ENCODE peak calls at places on chromosomes 1 and 21, in seven cellular contexts. One of them, this sample, is unnamed.
A peak's percentile ranks its signal among the peaks of the same experiment; 100 is the strongest.

GRCh38 chr1:174883361-174883760 is 116.4 kb upstream of the CACYBP start:
- DNase-seq in breast epithelium: no peak
- DNase-seq in stomach: no peak
- DNase-seq in transverse colon: no peak
- DNase-seq in endothelial cell of umbilical vein: peak; percentile 7
- DNase-seq in upper lobe of left lung: no peak
- DNase-seq in spleen: no peak
- DNase-seq in this sample: no peak

GRCh38 chr21:41180752-41181151 is 12.8 kb downstream of the BACE2 start:
- DNase-seq in breast epithelium: no peak
- DNase-seq in stomach: no peak
- DNase-seq in transverse colon: no peak
- DNase-seq in endothelial cell of umbilical vein: no peak
- DNase-seq in upper lobe of left lung: no peak
- DNase-seq in spleen: no peak
- DNase-seq in this sample: no peak

GRCh38 chr1:154328318-154329151 is 3.2 kb downstream of the ATP8B2 start:
- DNase-seq in breast epithelium: peak; percentile 83
- DNase-seq in stomach: peak; percentile 84
- DNase-seq in transverse colon: peak; percentile 89
- DNase-seq in endothelial cell of umbilical vein: peak; percentile 83
- DNase-seq in upper lobe of left lung: peak; percentile 89
- DNase-seq in spleen: peak; percentile 97
- DNase-seq in this sample: peak; percentile 94

GRCh38 chr21:15797577-15798363 is 68.0 kb downstream of the USP25 start:
- DNase-seq in breast epithelium: no peak
- DNase-seq in stomach: no peak
- DNase-seq in transverse colon: no peak
- DNase-seq in endothelial cell of umbilical vein: no peak
- DNase-seq in upper lobe of left lung: no peak
- DNase-seq in spleen: no peak
- DNase-seq in this sample: no peak

GRCh38 chr1:200673952-200674823 is 4.5 kb upstream of the DDX59 start:
- DNase-seq in breast epithelium: no peak
- DNase-seq in stomach: no peak
- DNase-seq in transverse colon: no peak
- DNase-seq in endothelial cell of umbilical vein: no peak
- DNase-seq in upper lobe of left lung: no peak
- DNase-seq in spleen: no peak
- DNase-seq in this sample: no peak

GRCh38 chr1:229896306-229896705 is 170.7 kb upstream of the GALNT2 start:
- DNase-seq in breast epithelium: no peak
- DNase-seq in stomach: no peak
- DNase-seq in transverse colon: no peak
- DNase-seq in endothelial cell of umbilical vein: no peak
- DNase-seq in upper lobe of left lung: no peak
- DNase-seq in spleen: no peak
- DNase-seq in this sample: no peak

GRCh38 chr1:145730900-145731299 is 11.6 kb downstream of the CD160 start:
- DNase-seq in breast epithelium: no peak
- DNase-seq in stomach: no peak
- DNase-seq in transverse colon: no peak
- DNase-seq in endothelial cell of umbilical vein: no peak
- DNase-seq in upper lobe of left lung: no peak
- DNase-seq in spleen: no peak
- DNase-seq in this sample: no peak

GRCh38 chr1:184684285-184685077 is 70.2 kb downstream of the EDEM3 start:
- DNase-seq in breast epithelium: no peak
- DNase-seq in stomach: peak; percentile 50
- DNase-seq in transverse colon: peak; percentile 14
- DNase-seq in endothelial cell of umbilical vein: no peak
- DNase-seq in upper lobe of left lung: no peak
- DNase-seq in spleen: no peak
- DNase-seq in this sample: no peak

GRCh38 chr21:44572959-44573583 is 458 bp upstream of the KRTAP10-4 start:
- DNase-seq in breast epithelium: peak; percentile 41
- DNase-seq in stomach: no peak
- DNase-seq in transverse colon: no peak
- DNase-seq in endothelial cell of umbilical vein: no peak
- DNase-seq in upper lobe of left lung: no peak
- DNase-seq in spleen: peak; percentile 14
- DNase-seq in this sample: no peak

GRCh38 chr1:16318544-16318943 is 33.7 kb downstream of the FBXO42 start:
- DNase-seq in breast epithelium: no peak
- DNase-seq in stomach: no peak
- DNase-seq in transverse colon: peak; percentile 28
- DNase-seq in endothelial cell of umbilical vein: peak; percentile 59
- DNase-seq in upper lobe of left lung: peak; percentile 43
- DNase-seq in spleen: no peak
- DNase-seq in this sample: no peak

GRCh38 chr1:59638172-59638800 is 176.5 kb upstream of the HOOK1 start:
- DNase-seq in breast epithelium: no peak
- DNase-seq in stomach: no peak
- DNase-seq in transverse colon: no peak
- DNase-seq in endothelial cell of umbilical vein: peak; percentile 33
- DNase-seq in upper lobe of left lung: no peak
- DNase-seq in spleen: no peak
- DNase-seq in this sample: no peak

GRCh38 chr21:35428489-35428888 is 379.4 kb upstream of the RUNX1 start:
- DNase-seq in breast epithelium: no peak
- DNase-seq in stomach: no peak
- DNase-seq in transverse colon: no peak
- DNase-seq in endothelial cell of umbilical vein: no peak
- DNase-seq in upper lobe of left lung: peak; percentile 36
- DNase-seq in spleen: no peak
- DNase-seq in this sample: peak; percentile 64

GRCh38 chr1:117009132-117009531 is 7.6 kb downstream of the CD101 start:
- DNase-seq in breast epithelium: no peak
- DNase-seq in stomach: no peak
- DNase-seq in transverse colon: no peak
- DNase-seq in endothelial cell of umbilical vein: no peak
- DNase-seq in upper lobe of left lung: peak; percentile 35
- DNase-seq in spleen: no peak
- DNase-seq in this sample: no peak

GRCh38 chr21:42031241-42031640 is 21.1 kb upstream of the ZBTB21 start:
- DNase-seq in breast epithelium: peak; percentile 10
- DNase-seq in stomach: no peak
- DNase-seq in transverse colon: no peak
- DNase-seq in endothelial cell of umbilical vein: no peak
- DNase-seq in upper lobe of left lung: no peak
- DNase-seq in spleen: no peak
- DNase-seq in this sample: peak; percentile 17

GRCh38 chr1:167765496-167765895 is 43.7 kb downstream of the MPZL1 start:
- DNase-seq in breast epithelium: no peak
- DNase-seq in stomach: no peak
- DNase-seq in transverse colon: no peak
- DNase-seq in endothelial cell of umbilical vein: no peak
- DNase-seq in upper lobe of left lung: no peak
- DNase-seq in spleen: no peak
- DNase-seq in this sample: no peak

GRCh38 chr1:67204298-67204697 is 38.0 kb downstream of the IL23R start:
- DNase-seq in breast epithelium: no peak
- DNase-seq in stomach: no peak
- DNase-seq in transverse colon: no peak
- DNase-seq in endothelial cell of umbilical vein: no peak
- DNase-seq in upper lobe of left lung: no peak
- DNase-seq in spleen: no peak
- DNase-seq in this sample: no peak

GRCh38 chr1:73065585-73065984 is 783.2 kb upstream of the NEGR1 start:
- DNase-seq in breast epithelium: no peak
- DNase-seq in stomach: no peak
- DNase-seq in transverse colon: no peak
- DNase-seq in endothelial cell of umbilical vein: no peak
- DNase-seq in upper lobe of left lung: no peak
- DNase-seq in spleen: no peak
- DNase-seq in this sample: no peak

GRCh38 chr1:115408489-115409002 is 70.5 kb upstream of the NGF start:
- DNase-seq in breast epithelium: no peak
- DNase-seq in stomach: no peak
- DNase-seq in transverse colon: no peak
- DNase-seq in endothelial cell of umbilical vein: no peak
- DNase-seq in upper lobe of left lung: no peak
- DNase-seq in spleen: no peak
- DNase-seq in this sample: no peak

GRCh38 chr1:224454337-224455055 is 19.9 kb upstream of the WDR26 start:
- DNase-seq in breast epithelium: no peak
- DNase-seq in stomach: no peak
- DNase-seq in transverse colon: peak; percentile 59
- DNase-seq in endothelial cell of umbilical vein: no peak
- DNase-seq in upper lobe of left lung: peak; percentile 57
- DNase-seq in spleen: no peak
- DNase-seq in this sample: no peak

GRCh38 chr1:164794310-164794709 is 235.3 kb downstream of the PBX1 start:
- DNase-seq in breast epithelium: no peak
- DNase-seq in stomach: no peak
- DNase-seq in transverse colon: no peak
- DNase-seq in endothelial cell of umbilical vein: peak; percentile 15
- DNase-seq in upper lobe of left lung: no peak
- DNase-seq in spleen: no peak
- DNase-seq in this sample: peak; percentile 87

GRCh38 chr1:244730153-244730933 is 77.4 kb downstream of the DESI2 start:
- DNase-seq in breast epithelium: no peak
- DNase-seq in stomach: peak; percentile 64
- DNase-seq in transverse colon: peak; percentile 49
- DNase-seq in endothelial cell of umbilical vein: peak; percentile 49
- DNase-seq in upper lobe of left lung: peak; percentile 25
- DNase-seq in spleen: peak; percentile 84
- DNase-seq in this sample: no peak

GRCh38 chr1:53165408-53165961 is 23.0 kb upstream of the SLC1A7 start:
- DNase-seq in breast epithelium: no peak
- DNase-seq in stomach: no peak
- DNase-seq in transverse colon: no peak
- DNase-seq in endothelial cell of umbilical vein: no peak
- DNase-seq in upper lobe of left lung: no peak
- DNase-seq in spleen: no peak
- DNase-seq in this sample: no peak

GRCh38 chr1:93758842-93759515 is 77.3 kb upstream of the BCAR3 start:
- DNase-seq in breast epithelium: no peak
- DNase-seq in stomach: no peak
- DNase-seq in transverse colon: no peak
- DNase-seq in endothelial cell of umbilical vein: peak; percentile 15
- DNase-seq in upper lobe of left lung: peak; percentile 52
- DNase-seq in spleen: peak; percentile 70
- DNase-seq in this sample: no peak
- TF ChIP-seq POLR2AphosphoS5 in breast epithelium: no peak
- TF ChIP-seq POLR2AphosphoS5 in stomach: no peak
- TF ChIP-seq POLR2AphosphoS5 in transverse colon: no peak
- TF ChIP-seq POLR2AphosphoS5 in endothelial cell of umbilical vein: no peak
- TF ChIP-seq POLR2AphosphoS5 in upper lobe of left lung: peak; percentile 64
- TF ChIP-seq POLR2AphosphoS5 in spleen: peak; percentile 56
- TF ChIP-seq POLR2AphosphoS5 in this sample: no peak

GRCh38 chr1:94101613-94101940 is 19.4 kb downstream of the ABCA4 start:
- DNase-seq in breast epithelium: no peak
- DNase-seq in stomach: no peak
- DNase-seq in transverse colon: no peak
- DNase-seq in endothelial cell of umbilical vein: no peak
- DNase-seq in upper lobe of left lung: no peak
- DNase-seq in spleen: no peak
- DNase-seq in this sample: no peak
- H3K27ac ChIP-seq in breast epithelium: peak overlapping the region; percentile 74
- H3K27ac ChIP-seq in stomach: no peak overlapping the region
- H3K27ac ChIP-seq in transverse colon: no peak overlapping the region
- H3K27ac ChIP-seq in endothelial cell of umbilical vein: no peak overlapping the region
- H3K27ac ChIP-seq in upper lobe of left lung: no peak overlapping the region
- H3K27ac ChIP-seq in spleen: no peak overlapping the region
- H3K27ac ChIP-seq in this sample: no peak overlapping the region

GRCh38 chr21:33642896-33643657 is 776 bp downstream of the ITSN1 start:
- DNase-seq in breast epithelium: no peak
- DNase-seq in stomach: peak; percentile 31
- DNase-seq in transverse colon: peak; percentile 48
- DNase-seq in endothelial cell of umbilical vein: peak; percentile 54
- DNase-seq in upper lobe of left lung: peak; percentile 28
- DNase-seq in spleen: peak; percentile 89
- DNase-seq in this sample: peak; percentile 69

GRCh38 chr21:33643658-33644311 is 1.5 kb downstream of the ITSN1 start:
- DNase-seq in breast epithelium: no peak
- DNase-seq in stomach: no peak
- DNase-seq in transverse colon: no peak
- DNase-seq in endothelial cell of umbilical vein: peak; percentile 56
- DNase-seq in upper lobe of left lung: no peak
- DNase-seq in spleen: no peak
- DNase-seq in this sample: no peak

GRCh38 chr21:33640697-33641338 is 723 bp downstream of the CRYZL1 start:
- DNase-seq in breast epithelium: no peak
- DNase-seq in stomach: no peak
- DNase-seq in transverse colon: peak; percentile 23
- DNase-seq in endothelial cell of umbilical vein: no peak
- DNase-seq in upper lobe of left lung: no peak
- DNase-seq in spleen: no peak
- DNase-seq in this sample: no peak

GRCh38 chr21:33641339-33642026 is at the start of gene CRYZL1:
- DNase-seq in breast epithelium: peak; percentile 100
- DNase-seq in stomach: peak; percentile 100
- DNase-seq in transverse colon: peak; percentile 100
- DNase-seq in endothelial cell of umbilical vein: peak; percentile 99
- DNase-seq in upper lobe of left lung: peak; percentile 100
- DNase-seq in spleen: peak; percentile 100
- DNase-seq in this sample: peak; percentile 100

GRCh38 chr21:33642027-33642895 is at the start of gene ITSN1:
- DNase-seq in breast epithelium: peak; percentile 100
- DNase-seq in stomach: peak; percentile 100
- DNase-seq in transverse colon: peak; percentile 100
- DNase-seq in endothelial cell of umbilical vein: peak; percentile 99
- DNase-seq in upper lobe of left lung: peak; percentile 100
- DNase-seq in spleen: peak; percentile 100
- DNase-seq in this sample: peak; percentile 100
- TF ChIP-seq POLR2A in breast epithelium: peak; percentile 23
- TF ChIP-seq POLR2A in stomach: peak; percentile 68
- TF ChIP-seq POLR2A in transverse colon: peak; percentile 96
- TF ChIP-seq POLR2A in endothelial cell of umbilical vein: peak; percentile 70
- TF ChIP-seq POLR2A in upper lobe of left lung: peak; percentile 33
- TF ChIP-seq POLR2A in spleen: peak; percentile 76
- TF ChIP-seq POLR2A in this sample: peak; percentile 89

DNA sequence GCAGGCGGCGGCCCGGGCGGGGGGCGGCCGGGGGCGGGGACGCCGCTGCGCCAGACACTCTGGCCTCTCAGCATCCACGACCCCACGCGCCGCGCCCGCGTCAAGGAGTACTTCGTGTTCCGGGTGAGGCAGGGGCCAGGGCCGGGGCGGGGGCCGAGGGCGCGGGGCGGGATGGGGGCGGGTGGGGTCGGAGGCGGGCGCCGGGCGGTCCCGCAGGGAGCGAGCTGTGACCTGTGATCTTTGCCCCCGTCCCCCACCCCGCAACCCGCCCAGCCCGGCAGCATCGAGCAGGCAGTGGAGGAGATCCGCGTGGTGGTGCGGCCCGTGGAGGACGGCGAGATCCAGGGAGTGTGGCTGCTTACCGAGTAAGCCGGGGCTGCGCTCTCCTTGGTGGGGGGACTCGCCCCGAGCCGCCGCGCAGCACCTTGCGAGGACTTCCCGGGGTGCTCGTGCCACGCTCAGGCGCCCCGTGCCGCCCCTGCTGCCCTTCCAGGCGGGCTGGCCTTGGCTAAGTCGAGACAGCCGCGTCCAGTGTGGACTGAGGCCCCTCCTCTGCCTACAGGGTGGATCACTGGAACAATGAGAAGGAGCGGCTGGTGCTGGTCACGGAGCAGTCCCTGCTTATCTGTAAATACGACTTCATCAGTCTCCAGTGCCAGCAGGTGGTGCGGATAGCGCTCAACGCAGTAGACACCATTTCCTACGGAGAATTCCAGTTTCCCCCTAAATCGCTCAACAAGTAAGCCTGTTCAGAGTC is 514 bp downstream of the TPRG1L start:
- DNase-seq in breast epithelium: no peak
- DNase-seq in stomach: peak; percentile 70
- DNase-seq in transverse colon: peak; percentile 72
- DNase-seq in endothelial cell of umbilical vein: peak; percentile 71
- DNase-seq in upper lobe of left lung: no peak
- DNase-seq in spleen: peak; percentile 91
- DNase-seq in this sample: peak; percentile 75
- TF ChIP-seq POLR2AphosphoS5 in breast epithelium: no peak
- TF ChIP-seq POLR2AphosphoS5 in stomach: peak; percentile 77
- TF ChIP-seq POLR2AphosphoS5 in transverse colon: peak; percentile 47
- TF ChIP-seq POLR2AphosphoS5 in endothelial cell of umbilical vein: no peak
- TF ChIP-seq POLR2AphosphoS5 in upper lobe of left lung: peak; percentile 28
- TF ChIP-seq POLR2AphosphoS5 in spleen: no peak
- TF ChIP-seq POLR2AphosphoS5 in this sample: no peak